ENCODE peak calls at places on chromosome 12, in nine cellular contexts. V is cardiac muscle cell, S is GM06990, N is kidney epithelial cell, Y is keratinocyte, L is A549, D is lower leg skin, F is body of pancreas, T is aorta. H is an unnamed sample.

GRCh38 chr12:7642876-7643309 is 22.8 kb downstream of the APOBEC1 start:
- DNase-seq in V (peak), S (no peak), N (no peak), Y (peak), L (no peak), D (no peak), F (no peak), T (no peak), H (no peak)

GRCh38 chr12:93714382-93714781 is 37.2 kb downstream of the CRADD start:
- DNase-seq in V (no peak), S (no peak), N (no peak), Y (no peak), L (no peak), D (peak), F (peak), T (no peak), H (peak)

GRCh38 chr12:110683888-110684287 is 5.0 kb downstream of the HVCN1 start:
- DNase-seq in V (no peak), S (no peak), N (no peak), Y (no peak), L (no peak), D (no peak), F (no peak), T (no peak), H (no peak)

GRCh38 chr12:77796775-77797174 is 33.9 kb upstream of the NAV3 start:
- DNase-seq in V (peak), S (no peak), N (peak), Y (no peak), L (no peak), D (no peak), F (no peak), T (no peak), H (no peak)

GRCh38 chr12:94637714-94638113 is 12.6 kb downstream of the TMCC3 start:
- DNase-seq in V (no peak), S (no peak), N (no peak), Y (no peak), L (no peak), D (no peak), F (no peak), T (no peak), H (no peak)

GRCh38 chr12:84862190-84862589 is 50.4 kb downstream of the SLC6A15 start:
- DNase-seq in V (no peak), S (no peak), N (no peak), Y (no peak), L (no peak), D (no peak), F (no peak), T (no peak), H (no peak)

GRCh38 chr12:105331805-105332251 is 1.3 kb downstream of the C12orf75 start:
- DNase-seq in V (no peak), S (peak), N (no peak), Y (no peak), L (no peak), D (no peak), F (no peak), T (no peak), H (no peak)

GRCh38 chr12:27400856-27401255 is 45.7 kb upstream of the SMCO2 start:
- DNase-seq in V (no peak), S (no peak), N (no peak), Y (no peak), L (no peak), D (no peak), F (no peak), T (no peak), H (no peak)

GRCh38 chr12:15855646-15856045 is 26.5 kb upstream of the STRAP start:
- DNase-seq in V (peak), S (no peak), N (no peak), Y (no peak), L (no peak), D (no peak), F (no peak), T (no peak), H (no peak)

GRCh38 chr12:87848248-87848868 is 180.8 kb downstream of the C12orf50 start:
- DNase-seq in V (peak), S (no peak), N (peak), Y (peak), L (peak), D (no peak), F (peak), T (no peak), H (peak)

GRCh38 chr12:6029401-6029800 is 84.3 kb upstream of the ANO2 start:
- DNase-seq in V (no peak), S (no peak), N (no peak), Y (no peak), L (no peak), D (no peak), F (no peak), T (peak), H (no peak)

GRCh38 chr12:119679081-119679480 is 11.1 kb downstream of the PRKAB1 start:
- DNase-seq in V (no peak), S (no peak), N (no peak), Y (no peak), L (no peak), D (no peak), F (no peak), T (no peak), H (no peak)

GRCh38 chr12:57840701-57841100 is 5.8 kb downstream of the CTDSP2 start:
- DNase-seq in V (peak), S (no peak), N (no peak), Y (no peak), L (no peak), D (no peak), F (peak), T (no peak), H (no peak)

GRCh38 chr12:9648701-9649531 is 20.6 kb upstream of the CLEC2D start:
- DNase-seq in V (no peak), S (no peak), N (no peak), Y (no peak), L (no peak), D (no peak), F (no peak), T (no peak), H (no peak)

GRCh38 chr12:59708484-59708883 is 112.7 kb downstream of the SLC16A7 start:
- DNase-seq in V (no peak), S (no peak), N (no peak), Y (no peak), L (no peak), D (no peak), F (no peak), T (no peak), H (no peak)

GRCh38 chr12:26372856-26373255 is 177.5 kb downstream of the SSPN start:
- DNase-seq in V (no peak), S (no peak), N (no peak), Y (no peak), L (no peak), D (no peak), F (no peak), T (no peak), H (no peak)

GRCh38 chr12:104237930-104238329 is 22.4 kb downstream of the TXNRD1 start:
- DNase-seq in V (no peak), S (no peak), N (no peak), Y (no peak), L (no peak), D (no peak), F (no peak), T (no peak), H (no peak)

GRCh38 chr12:49227701-49228100 is 37.2 kb upstream of the TUBA1C start:
- DNase-seq in V (no peak), S (no peak), N (no peak), Y (no peak), L (no peak), D (no peak), F (no peak), T (no peak), H (no peak)

GRCh38 chr12:49706351-49707126 is 666 bp downstream of the FMNL3 start:
- DNase-seq in V (peak), S (peak), N (no peak), Y (no peak), L (no peak), D (peak), F (no peak), T (peak), H (no peak)

GRCh38 chr12:5565933-5566632 is 134.2 kb downstream of the NTF3 start:
- DNase-seq in V (peak), S (no peak), N (no peak), Y (no peak), L (no peak), D (no peak), F (no peak), T (no peak), H (no peak)

GRCh38 chr12:10363665-10363921 is 26.2 kb downstream of the KLRK1 start:
- DNase-seq in V (no peak), S (no peak), N (no peak), Y (no peak), L (no peak), D (no peak), F (no peak), T (no peak), H (no peak)

GRCh38 chr12:55670213-55670730 is 33.6 kb downstream of the OR10P1 start:
- DNase-seq in V (no peak), S (no peak), N (no peak), Y (no peak), L (no peak), D (no peak), F (no peak), T (no peak), H (no peak)

GRCh38 chr12:112590281-112590680 is 171.5 kb downstream of the PTPN11 start:
- DNase-seq in V (no peak), S (no peak), N (no peak), Y (no peak), L (no peak), D (no peak), F (no peak), T (no peak), H (no peak)

GRCh38 chr12:121287267-121287954 is 9.1 kb downstream of the CAMKK2 start:
- DNase-seq in V (peak), S (no peak), N (no peak), Y (no peak), L (no peak), D (no peak), F (no peak), T (no peak), H (peak)

GRCh38 chr12:6313326-6313940 is 3.0 kb downstream of the PLEKHG6 start:
- DNase-seq in V (no peak), S (no peak), N (no peak), Y (no peak), L (no peak), D (no peak), F (no peak), T (peak), H (no peak)

GRCh38 chr12:121774968-121775474 is 18.5 kb downstream of the RHOF start:
- DNase-seq in V (no peak), S (no peak), N (no peak), Y (no peak), L (no peak), D (no peak), F (no peak), T (no peak), H (no peak)

GRCh38 chr12:30329281-30329680 is 366.4 kb downstream of the IPO8 start:
- DNase-seq in V (peak), S (no peak), N (no peak), Y (no peak), L (no peak), D (no peak), F (no peak), T (no peak), H (no peak)

GRCh38 chr12:113007166-113007565 is 28.8 kb downstream of the OAS2 start:
- DNase-seq in V (peak), S (no peak), N (peak), Y (no peak), L (no peak), D (no peak), F (no peak), T (no peak), H (peak)

GRCh38 chr12:113997365-113997764 is 31.2 kb upstream of the RBM19 start:
- DNase-seq in V (no peak), S (peak), N (no peak), Y (no peak), L (no peak), D (no peak), F (no peak), T (no peak), H (no peak)

GRCh38 chr12:122111070-122111750 is 32.7 kb downstream of the MLXIP start:
- DNase-seq in V (no peak), S (no peak), N (no peak), Y (peak), L (no peak), D (no peak), F (peak), T (no peak), H (no peak)

GRCh38 chr12:16962889-16963288 is 356.9 kb upstream of the LMO3 start:
- DNase-seq in V (no peak), S (no peak), N (no peak), Y (no peak), L (no peak), D (no peak), F (no peak), T (no peak), H (no peak)

GRCh38 chr12:1630081-1630826 is 1.2 kb downstream of the WNT5B start:
- DNase-seq in V (peak), S (peak), N (no peak), Y (no peak), L (peak), D (peak), F (peak), T (peak), H (no peak)

GRCh38 chr12:121223283-121223946 is 13.5 kb downstream of the P2RX4 start:
- DNase-seq in V (no peak), S (no peak), N (no peak), Y (no peak), L (no peak), D (no peak), F (peak), T (no peak), H (no peak)

GRCh38 chr12:85856966-85857365 is 17.1 kb upstream of the NTS start:
- DNase-seq in V (no peak), S (no peak), N (no peak), Y (no peak), L (no peak), D (no peak), F (no peak), T (no peak), H (no peak)

GRCh38 chr12:54082402-54082892 is 28.8 kb downstream of the HOXC4 start:
- DNase-seq in V (peak), S (no peak), N (no peak), Y (no peak), L (no peak), D (no peak), F (peak), T (no peak), H (no peak)

GRCh38 chr12:93011100-93011499 is 82.0 kb upstream of the EEA1 start:
- DNase-seq in V (no peak), S (no peak), N (no peak), Y (no peak), L (no peak), D (no peak), F (no peak), T (no peak), H (no peak)

GRCh38 chr12:84542289-84542688 is 370.3 kb downstream of the SLC6A15 start:
- DNase-seq in V (no peak), S (no peak), N (no peak), Y (no peak), L (no peak), D (no peak), F (no peak), T (no peak), H (no peak)

GRCh38 chr12:15629761-15630160 is 159.4 kb downstream of the EPS8 start:
- DNase-seq in V (peak), S (no peak), N (no peak), Y (no peak), L (no peak), D (no peak), F (no peak), T (no peak), H (no peak)

GRCh38 chr12:51913071-51914033 is 6.0 kb downstream of the ACVRL1 start:
- DNase-seq in V (no peak), S (no peak), N (no peak), Y (no peak), L (no peak), D (no peak), F (no peak), T (peak), H (no peak)

GRCh38 chr12:51915951-51916350 is 8.6 kb downstream of the ACVRL1 start:
- DNase-seq in V (no peak), S (no peak), N (no peak), Y (no peak), L (no peak), D (no peak), F (no peak), T (peak), H (no peak)

GRCh38 chr12:51911788-51912711 is 4.7 kb downstream of the ACVRL1 start:
- DNase-seq in V (peak), S (no peak), N (no peak), Y (no peak), L (no peak), D (no peak), F (no peak), T (peak), H (no peak)

GRCh38 chr12:51915003-51915625 is 7.8 kb downstream of the ACVRL1 start:
- DNase-seq in V (no peak), S (no peak), N (no peak), Y (no peak), L (no peak), D (no peak), F (no peak), T (peak), H (no peak)

DNA sequence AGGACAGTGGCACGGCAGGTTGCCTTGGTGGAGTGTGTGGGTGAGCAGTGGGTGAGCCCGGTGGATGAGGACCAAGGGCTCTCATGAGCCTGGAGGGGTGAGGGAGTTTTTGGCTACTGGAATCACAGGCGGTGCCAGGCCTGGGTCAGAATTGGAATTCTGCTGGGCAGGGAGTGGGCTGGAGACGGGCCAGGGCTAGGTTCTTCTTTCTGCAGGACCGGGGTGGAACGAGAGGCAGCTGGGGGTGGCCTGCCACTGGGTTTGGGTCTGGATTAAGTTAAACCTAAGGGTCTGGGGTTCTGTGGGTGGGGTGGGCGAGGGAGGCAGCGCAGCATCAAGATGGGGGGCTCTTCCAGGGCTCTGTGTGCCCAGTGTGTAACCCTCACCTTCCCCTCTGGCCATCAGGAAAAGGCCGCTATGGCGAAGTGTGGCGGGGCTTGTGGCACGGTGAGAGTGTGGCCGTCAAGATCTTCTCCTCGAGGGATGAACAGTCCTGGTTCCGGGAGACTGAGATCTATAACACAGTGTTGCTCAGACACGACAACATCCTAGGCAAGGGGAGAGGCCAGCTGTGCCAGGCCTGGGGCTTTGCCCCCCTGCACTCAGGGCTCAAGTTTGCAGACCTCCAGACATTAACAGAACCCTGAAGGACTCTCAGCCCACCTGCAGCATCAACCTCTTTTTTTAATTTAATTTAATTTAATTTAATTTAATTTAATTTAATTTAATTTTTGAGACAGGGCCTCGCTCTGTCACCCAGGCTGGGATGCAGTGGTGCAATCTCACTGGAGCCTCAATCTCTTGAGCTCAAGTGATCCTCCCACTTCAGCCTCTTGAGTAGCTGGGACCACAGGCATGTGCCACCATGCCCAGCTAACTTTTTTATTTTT is 7.0 kb downstream of the ACVRL1 start:
- DNase-seq in V (no peak), S (no peak), N (no peak), Y (no peak), L (no peak), D (no peak), F (no peak), T (peak), H (no peak)
- H3K4me3 ChIP-seq in V (no peak), S (no peak), N (no peak), Y (no peak), L (no peak), D (no peak), F (no peak), T (no peak), H (no peak)

GRCh38 chr12:69758105-69758504 is 19.4 kb downstream of the RAB3IP start:
- DNase-seq in V (no peak), S (no peak), N (no peak), Y (no peak), L (no peak), D (no peak), F (no peak), T (no peak), H (no peak)

GRCh38 chr12:69751476-69751875 is 12.8 kb downstream of the RAB3IP start:
- DNase-seq in V (no peak), S (no peak), N (no peak), Y (no peak), L (no peak), D (no peak), F (no peak), T (no peak), H (no peak)

GRCh38 chr12:69756088-69756731 is 17.6 kb downstream of the RAB3IP start:
- DNase-seq in V (no peak), S (no peak), N (no peak), Y (no peak), L (no peak), D (no peak), F (no peak), T (no peak), H (no peak)

DNA sequence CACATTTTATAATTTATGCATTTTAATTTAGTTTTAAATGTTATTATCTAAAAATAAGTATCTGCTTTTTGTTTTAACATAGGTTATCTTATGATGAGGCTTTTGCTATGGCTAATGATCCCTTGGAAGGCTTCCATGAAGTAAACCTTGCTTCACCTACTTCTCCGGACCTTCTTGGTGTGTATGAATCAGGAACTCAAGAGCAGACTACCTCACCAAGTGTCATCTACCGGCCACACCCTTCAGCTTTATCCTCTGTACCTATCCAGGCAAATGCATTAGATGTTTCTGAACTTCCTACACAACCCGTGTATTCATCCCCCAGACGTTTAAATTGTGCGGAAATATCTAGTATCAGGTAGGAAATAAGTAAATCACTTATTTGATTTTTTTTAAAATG is 16.6 kb downstream of the RAB3IP start:
- DNase-seq in V (no peak), S (no peak), N (no peak), Y (no peak), L (no peak), D (no peak), F (no peak), T (no peak), H (no peak)
- H3K4me3 ChIP-seq in V (no peak), S (no peak), N (no peak), Y (no peak), L (no peak), D (no peak), F (no peak), T (no peak), H (no peak)

GRCh38 chr12:97555547-97556200 is 93.1 kb downstream of the RMST start:
- DNase-seq in V (no peak), S (no peak), N (no peak), Y (no peak), L (no peak), D (no peak), F (no peak), T (no peak), H (no peak)
- H3K4me3 ChIP-seq in V (no peak), S (no peak), N (no peak), Y (no peak), L (no peak), D (no peak), F (no peak), T (no peak), H (no peak)

DNA sequence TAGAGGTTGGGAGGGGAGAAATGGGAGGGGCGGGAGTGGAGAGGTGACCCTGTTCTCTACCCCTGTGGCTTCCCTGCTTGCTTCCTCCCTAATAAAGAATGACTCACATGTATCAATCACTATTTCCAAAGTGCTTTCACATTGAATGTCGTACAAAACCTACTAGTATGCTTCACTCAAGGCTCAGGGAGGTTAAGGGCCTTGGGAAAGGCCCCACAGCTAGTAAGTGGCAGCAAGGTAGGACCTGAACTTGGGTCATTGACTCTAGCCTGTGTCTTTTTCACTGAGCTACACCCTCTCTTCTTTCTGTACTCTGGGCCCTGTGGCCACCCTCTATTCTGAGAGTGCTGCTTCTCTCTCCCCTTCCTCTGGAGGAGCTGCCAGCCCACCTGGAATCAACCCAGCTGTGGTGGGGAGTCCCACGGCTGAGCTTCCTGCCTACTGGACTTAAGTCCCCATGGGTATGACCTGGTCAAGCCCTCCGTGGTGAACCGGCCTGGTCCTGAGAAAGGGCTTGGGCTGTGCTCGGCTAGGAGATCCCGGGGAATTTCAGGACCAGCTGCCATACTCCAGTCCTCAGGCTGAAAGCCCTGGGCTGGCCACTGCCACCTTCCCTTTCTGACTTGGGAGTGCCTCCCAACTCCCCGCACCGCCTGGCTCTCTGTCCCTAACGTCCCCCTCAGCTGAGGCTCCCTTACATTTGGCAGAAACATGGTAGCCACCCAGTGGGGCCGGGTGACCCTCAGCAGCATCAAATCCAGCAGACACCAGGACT is 13.0 kb downstream of the SLC48A1 start:
- DNase-seq in V (no peak), S (no peak), N (no peak), Y (no peak), L (no peak), D (no peak), F (no peak), T (no peak), H (no peak)
- H3K4me3 ChIP-seq in V (no peak), S (no peak), N (no peak), Y (no peak), L (no peak), D (no peak), F (no peak), T (no peak), H (no peak)

H was measured in epithelial cell of proximal tubule.